ENCODE peak calls at places on chromosomes 12 and 14, in five cellular contexts. X, G, U, R and V are unnamed samples.

GRCh38 chr14:101721951-101722661 is 39.4 kb upstream of the PPP2R5C start:
- DNase-seq in G (no peak), X (no peak), R (no peak), U (no peak), V (peak; percentile 72)

GRCh38 chr12:57224973-57225679 is 4.4 kb upstream of the SHMT2 start:
- DNase-seq in R (peak; percentile 89), U (peak; percentile 64), G (no peak), X (no peak), V (peak; percentile 63)

GRCh38 chr14:70655110-70655826 is 13.6 kb downstream of the TTC9 start:
- DNase-seq in X (no peak), R (peak; percentile 19), U (peak; percentile 48), G (no peak), V (peak; percentile 24)

GRCh38 chr12:93812616-93813015 is 135.4 kb downstream of the CRADD start:
- DNase-seq in R (no peak), G (no peak), X (no peak), U (no peak), V (no peak)

GRCh38 chr12:56836800-56837663 is 73.9 kb downstream of the HSD17B6 start:
- DNase-seq in R (no peak), X (peak; percentile 72), G (no peak), U (no peak), V (no peak)

GRCh38 chr12:12723681-12724420 is 6.7 kb downstream of the CDKN1B start:
- DNase-seq in U (peak; percentile 58), G (peak; percentile 76), R (peak; percentile 52), X (peak; percentile 25), V (peak; percentile 49)

GRCh38 chr12:81809829-81810595 is 50.9 kb upstream of the PPFIA2 start:
- DNase-seq in X (no peak), R (no peak), G (no peak), U (no peak), V (no peak)

GRCh38 chr14:64684091-64684490 is 20.1 kb upstream of the PLEKHG3 start:
- DNase-seq in U (no peak), G (no peak), X (peak; percentile 73), R (no peak), V (no peak)

GRCh38 chr12:54988402-54989054 is 4.0 kb upstream of the TESPA1 start:
- DNase-seq in U (no peak), X (peak; percentile 15), R (peak; percentile 60), G (no peak), V (no peak)

GRCh38 chr12:47343684-47344567 is 264.2 kb upstream of the AMIGO2 start:
- DNase-seq in R (no peak), X (peak; percentile 88), G (no peak), U (no peak), V (no peak)

GRCh38 chr14:34539407-34540180 is at the start of gene EAPP:
- DNase-seq in U (peak; percentile 86), G (peak; percentile 96), X (peak; percentile 97), R (peak; percentile 89), V (peak; percentile 92)

GRCh38 chr14:35163384-35163783 is 41.0 kb downstream of the PRORP start:
- DNase-seq in U (no peak), X (no peak), G (no peak), R (no peak), V (no peak)

GRCh38 chr14:105118646-105119409 is 49.7 kb downstream of the JAG2 start:
- DNase-seq in U (no peak), X (no peak), G (no peak), R (no peak), V (no peak)

GRCh38 chr14:56004807-56005579 is 113.2 kb upstream of the PELI2 start:
- DNase-seq in R (no peak), G (no peak), X (peak; percentile 77), U (no peak), V (no peak)

GRCh38 chr12:12428961-12429657 is 72.2 kb downstream of the BORCS5 start:
- DNase-seq in R (no peak), U (no peak), X (no peak), G (no peak), V (no peak)

GRCh38 chr12:52778833-52779232 is 1.7 kb upstream of the KRT76 start:
- DNase-seq in U (no peak), X (no peak), R (no peak), G (no peak), V (no peak)

GRCh38 chr14:36784541-36784940 is 122.9 kb downstream of the PAX9 start:
- DNase-seq in G (no peak), U (no peak), X (peak; percentile 3), R (no peak), V (no peak)

GRCh38 chr12:56983386-56983785 is 23.0 kb downstream of the ZBTB39 start:
- DNase-seq in G (no peak), R (no peak), U (no peak), X (no peak), V (no peak)

GRCh38 chr14:36676236-36676635 is 14.6 kb downstream of the PAX9 start:
- DNase-seq in R (no peak), U (no peak), G (no peak), X (no peak), V (no peak)

GRCh38 chr12:12608557-12608957 is 3.1 kb upstream of the CREBL2 start:
- DNase-seq in G (no peak), X (peak; percentile 17), R (no peak), U (no peak), V (no peak)

GRCh38 chr14:88168498-88169165 is 154.4 kb downstream of the KCNK10 start:
- DNase-seq in X (peak; percentile 16), U (no peak), R (peak; percentile 38), G (peak; percentile 57), V (peak; percentile 46)

GRCh38 chr12:123091230-123091629 is 59.7 kb downstream of the PITPNM2 start:
- DNase-seq in U (no peak), X (no peak), R (no peak), G (no peak), V (no peak)

GRCh38 chr14:31505411-31505810 is 17.6 kb upstream of the GPR33 start:
- DNase-seq in X (peak; percentile 61), U (no peak), R (no peak), G (no peak), V (no peak)

GRCh38 chr12:13241833-13242232 is 45.3 kb downstream of the EMP1 start:
- DNase-seq in R (no peak), G (no peak), U (no peak), X (peak; percentile 42), V (no peak)

GRCh38 chr12:100058482-100059029 is 73.8 kb upstream of the ANKS1B start:
- DNase-seq in G (peak; percentile 9), R (no peak), X (peak; percentile 96), U (no peak), V (no peak)

GRCh38 chr14:105315211-105315721 is 718 bp downstream of the PACS2 start:
- DNase-seq in R (peak; percentile 42), U (peak; percentile 44), X (no peak), G (peak; percentile 68), V (peak; percentile 49)

GRCh38 chr12:48817957-48818830 is at the start of gene CACNB3:
- DNase-seq in G (peak; percentile 90), U (peak; percentile 67), X (peak; percentile 43), R (peak; percentile 57), V (peak; percentile 59)

GRCh38 chr14:104094709-104095425 is 9.4 kb downstream of the ASPG start:
- DNase-seq in R (peak; percentile 37), U (peak; percentile 69), G (peak; percentile 92), X (no peak), V (peak; percentile 73)

GRCh38 chr12:71639341-71639760 is 24.3 kb downstream of the ZFC3H1 start:
- DNase-seq in R (peak; percentile 21), G (peak; percentile 10), U (no peak), X (no peak), V (no peak)
- TF ChIP-seq CTCF in R (peak; percentile 37), G (peak; percentile 37), U (no peak), X (no peak), V (no peak)

GRCh38 chr12:2691001-2691339 is 103.8 kb upstream of the FKBP4 start:
- DNase-seq in R (peak; percentile 68), X (peak; percentile 7), U (no peak), G (no peak), V (peak; percentile 46)
- TF ChIP-seq CTCF in R (peak; percentile 42), X (no peak), U (no peak), G (no peak), V (peak; percentile 16)

DNA sequence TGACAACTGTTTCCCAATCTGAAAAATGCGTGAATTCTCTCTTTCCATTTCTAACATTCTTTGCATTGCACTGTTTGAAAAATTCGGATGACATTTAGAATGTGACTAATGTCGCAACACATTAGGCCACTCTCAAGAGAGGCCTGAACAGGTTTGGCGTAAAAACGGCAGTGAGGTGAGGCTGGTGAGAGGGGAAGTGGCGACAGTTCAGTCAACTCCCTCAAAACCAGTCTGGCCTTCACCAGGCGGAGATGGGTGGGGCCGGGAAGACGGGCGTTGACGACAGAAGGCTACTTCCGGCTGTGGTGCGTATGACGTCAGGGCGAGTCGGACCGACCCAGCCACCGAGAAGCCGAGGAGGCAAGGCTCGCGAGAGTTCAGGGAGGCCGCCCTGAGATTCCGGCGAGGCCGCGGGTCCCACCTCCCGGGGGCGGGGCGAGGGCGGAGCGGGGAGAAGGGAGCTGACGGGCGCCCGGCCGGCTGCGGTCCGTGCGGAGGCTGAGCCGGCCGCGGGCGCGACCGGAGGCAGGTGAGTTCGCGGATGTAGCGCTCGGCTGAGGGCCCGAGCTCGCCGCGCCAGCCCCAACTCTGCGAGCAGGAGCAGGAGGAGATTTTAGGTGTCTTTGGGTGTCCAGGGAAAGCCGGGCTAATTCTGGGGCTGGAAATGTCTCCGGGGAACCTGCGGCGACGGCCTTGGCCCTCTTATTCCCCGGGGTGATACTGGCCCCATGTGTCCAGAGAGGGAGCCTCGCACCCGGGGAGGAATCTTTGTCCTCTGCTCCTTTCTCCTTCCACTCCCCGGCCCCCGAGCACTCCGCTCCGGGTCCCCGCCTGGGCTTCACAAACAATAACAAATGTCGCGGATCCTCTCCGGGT is at the start of gene STK38L:
- DNase-seq in R (peak; percentile 98), U (peak; percentile 97), G (peak; percentile 96), X (peak; percentile 93), V (peak; percentile 98)
- TF ChIP-seq CTCF in R (peak; percentile 35), U (no peak), G (peak; percentile 51), X (peak; percentile 49), V (no peak)

GRCh38 chr12:63841611-63842010 is 2.9 kb upstream of the SRGAP1 start:
- DNase-seq in R (no peak), X (peak; percentile 56), G (no peak), U (no peak), V (no peak)

GRCh38 chr12:63843613-63844390 is 698 bp upstream of the SRGAP1 start:
- DNase-seq in R (peak; percentile 86), G (peak; percentile 93), U (peak; percentile 69), X (peak; percentile 96), V (peak; percentile 58)

GRCh38 chr12:63845726-63846125 is 1.2 kb downstream of the SRGAP1 start:
- DNase-seq in R (no peak), X (peak; percentile 54), G (peak; percentile 18), U (no peak), V (no peak)

GRCh38 chr12:63846249-63846967 is 1.9 kb downstream of the SRGAP1 start:
- DNase-seq in U (no peak), G (peak; percentile 31), R (no peak), X (no peak), V (no peak)

GRCh38 chr12:63844391-63845341 is at the start of gene SRGAP1:
- DNase-seq in U (no peak), X (peak; percentile 73), R (no peak), G (peak; percentile 44), V (no peak)
- TF ChIP-seq CTCF in U (no peak), X (peak; percentile 15), R (no peak), G (peak; percentile 4), V (no peak)

GRCh38 chr14:96565811-96566210 is 63.6 kb downstream of the PAPOLA start:
- DNase-seq in R (no peak), X (no peak), G (no peak), U (no peak), V (no peak)
- TF ChIP-seq CTCF in R (no peak), X (no peak), G (no peak), U (no peak), V (no peak)